ENCODE peak calls at places on chromosomes 6 and 20, in four cellular contexts. Y is WTC11, S is HepG2, V is K562. P is an unnamed sample.

GRCh38 chr20:57438552-57438951 is 47.4 kb downstream of the RBM38 start:
- DNase-seq in Y (no peak), S (no peak), V (no peak), P (no peak)

GRCh38 chr6:147689398-147689797 is 180.9 kb downstream of the SAMD5 start:
- DNase-seq in Y (no peak), V (no peak), S (no peak), P (no peak)

GRCh38 chr6:118128755-118129154 is 221.7 kb downstream of the SLC35F1 start:
- DNase-seq in Y (no peak), V (no peak), S (no peak), P (no peak)

GRCh38 chr6:44377971-44378370 is 9.5 kb upstream of the CDC5L start:
- DNase-seq in Y (no peak), V (no peak), S (peak; percentile 16), P (no peak)

GRCh38 chr6:137471951-137472350 is 22.2 kb downstream of the OLIG3 start:
- DNase-seq in V (no peak), Y (no peak), S (no peak), P (no peak)

GRCh38 chr6:11975353-11975977 is 36.6 kb upstream of the HIVEP1 start:
- DNase-seq in V (peak; percentile 63), Y (no peak), S (no peak), P (no peak)

GRCh38 chr6:49401063-49401462 is 62.0 kb downstream of the MMUT start:
- DNase-seq in V (no peak), S (no peak), Y (no peak), P (no peak)

GRCh38 chr6:48505621-48506020 is 394.6 kb upstream of the PTCHD4 start:
- DNase-seq in Y (no peak), V (no peak), S (no peak), P (no peak)

GRCh38 chr6:99607416-99608036 is 893 bp downstream of the PRDM13 start:
- DNase-seq in Y (no peak), S (no peak), V (no peak), P (no peak)

GRCh38 chr6:131471331-131471730 is 101.7 kb upstream of the ARG1 start:
- DNase-seq in Y (no peak), S (no peak), V (no peak), P (no peak)

GRCh38 chr6:147941143-147941542 is 401.5 kb upstream of the SASH1 start:
- DNase-seq in V (no peak), S (no peak), Y (peak; percentile 14), P (no peak)

GRCh38 chr20:22411568-22412450 is 172.6 kb downstream of the FOXA2 start:
- DNase-seq in S (peak; percentile 96), Y (no peak), V (peak; percentile 81), P (peak; percentile 99)

GRCh38 chr20:13299401-13299800 is 78.3 kb downstream of the ISM1 start:
- DNase-seq in S (no peak), V (peak; percentile 14), Y (no peak), P (no peak)

GRCh38 chr20:5078399-5078958 is 41.3 kb downstream of the PCNA start:
- DNase-seq in Y (no peak), V (peak; percentile 42), S (peak; percentile 60), P (peak; percentile 70)

GRCh38 chr20:47740225-47741184 is 44.8 kb downstream of the SULF2 start:
- DNase-seq in Y (peak; percentile 45), S (no peak), V (peak; percentile 24), P (peak; percentile 61)

GRCh38 chr6:13307508-13307995 is 20.8 kb downstream of the TBC1D7 start:
- DNase-seq in V (peak; percentile 38), Y (no peak), S (no peak), P (peak; percentile 45)

GRCh38 chr20:3930265-3931206 is 41.3 kb downstream of the PANK2 start:
- DNase-seq in V (peak; percentile 63), S (no peak), Y (no peak), P (no peak)

GRCh38 chr6:46719099-46719498 is 16.1 kb downstream of the PLA2G7 start:
- DNase-seq in S (no peak), Y (no peak), V (no peak), P (no peak)

GRCh38 chr20:6632187-6632586 is 135.3 kb upstream of the BMP2 start:
- DNase-seq in S (peak; percentile 25), Y (no peak), V (no peak), P (no peak)

GRCh38 chr6:155466546-155466945 is 10.9 kb upstream of the NOX3 start:
- DNase-seq in S (no peak), V (no peak), Y (no peak), P (no peak)

GRCh38 chr6:134115715-134116074 is 63.3 kb upstream of the SLC2A12 start:
- DNase-seq in S (no peak), Y (no peak), V (no peak), P (no peak)

GRCh38 chr6:146968041-146968760 is 236.0 kb upstream of the STXBP5 start:
- DNase-seq in S (no peak), V (no peak), Y (no peak), P (no peak)

GRCh38 chr20:9298906-9299305 is 215.5 kb upstream of the LAMP5 start:
- DNase-seq in Y (no peak), S (no peak), V (no peak), P (no peak)

GRCh38 chr20:32968833-32969241 is 35.4 kb downstream of the SUN5 start:
- DNase-seq in S (no peak), V (no peak), Y (peak; percentile 3), P (no peak)

GRCh38 chr20:51434556-51435256 is 107.8 kb downstream of the NFATC2 start:
- DNase-seq in S (no peak), V (no peak), Y (no peak), P (no peak)

GRCh38 chr20:64058536-64058935 is 4.5 kb upstream of the TCEA2 start:
- DNase-seq in V (no peak), S (no peak), Y (no peak), P (no peak)

GRCh38 chr6:101403566-101403965 is 10.1 kb downstream of the GRIK2 start:
- DNase-seq in S (no peak), V (no peak), Y (peak; percentile 63), P (no peak)

GRCh38 chr6:116144590-116144989 is 18.7 kb upstream of the COL10A1 start:
- DNase-seq in Y (no peak), S (peak; percentile 69), V (peak; percentile 27), P (no peak)

GRCh38 chr6:54847799-54848597 is 1.4 kb downstream of the FAM83B start:
- DNase-seq in S (no peak), Y (no peak), V (no peak), P (no peak)

GRCh38 chr6:6503186-6503585 is 85.3 kb upstream of the LY86 start:
- DNase-seq in V (no peak), S (no peak), Y (no peak), P (no peak)

DNA sequence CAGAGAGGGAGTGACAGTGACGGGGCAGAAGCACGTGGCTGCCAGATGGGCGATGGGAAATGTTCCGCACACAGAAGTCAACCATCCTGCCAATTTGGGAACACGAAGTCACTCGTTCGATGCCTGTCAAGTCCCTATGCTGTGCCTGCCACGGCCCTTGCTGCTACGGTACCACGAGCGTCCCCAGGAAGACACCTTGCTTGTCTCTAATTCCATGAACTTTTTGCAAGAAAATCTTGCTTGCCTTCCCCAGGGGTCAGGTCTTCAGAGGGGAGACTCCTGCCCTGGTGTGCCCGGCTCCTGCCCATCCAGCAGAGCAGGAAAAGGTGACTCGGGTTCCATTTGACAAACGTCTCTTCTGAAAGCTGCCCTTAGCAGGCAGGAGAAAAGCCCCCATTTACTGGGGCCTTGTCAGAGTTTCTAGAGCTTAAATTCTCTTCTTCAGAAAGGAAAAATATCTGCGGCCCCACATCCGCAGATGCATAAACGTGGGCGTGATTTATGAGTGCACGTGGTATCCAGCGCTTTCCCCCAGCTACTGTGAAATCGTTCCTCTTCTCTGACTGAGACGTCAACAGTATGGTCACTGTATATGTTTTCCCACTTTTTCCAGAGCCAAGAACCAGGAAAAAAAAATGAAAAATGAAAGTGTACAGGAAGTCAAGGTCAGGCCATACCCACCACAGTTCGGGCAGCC is 16.8 kb upstream of the STX16 start:
- DNase-seq in S (no peak), V (no peak), Y (no peak), P (no peak)
- TF ChIP-seq HMGXB4 in S (no peak), V (no peak), Y (no peak), P (no peak)

GRCh38 chr6:62367601-62368000 is 81.6 kb upstream of the KHDRBS2 start:
- DNase-seq in S (no peak), V (no peak), Y (no peak), P (no peak)
- TF ChIP-seq HMGXB4 in S (no peak), V (no peak), Y (no peak), P (no peak)

GRCh38 chr6:77131426-77131825 is 331.9 kb downstream of the HTR1B start:
- DNase-seq in S (no peak), V (no peak), Y (no peak), P (no peak)

GRCh38 chr6:77133031-77133430 is 330.3 kb downstream of the HTR1B start:
- DNase-seq in V (no peak), Y (no peak), S (no peak), P (no peak)

GRCh38 chr6:77136086-77136485 is 327.2 kb downstream of the HTR1B start:
- DNase-seq in Y (no peak), V (no peak), S (no peak), P (no peak)
- TF ChIP-seq HMGXB4 in Y (no peak), V (no peak), S (no peak), P (no peak)

GRCh38 chr20:50295762-50296449 is 105.3 kb downstream of the CEBPB start:
- DNase-seq in V (no peak), S (no peak), Y (no peak), P (no peak)
- TF ChIP-seq HMGXB4 in V (no peak), S (no peak), Y (no peak), P (no peak)

DNA sequence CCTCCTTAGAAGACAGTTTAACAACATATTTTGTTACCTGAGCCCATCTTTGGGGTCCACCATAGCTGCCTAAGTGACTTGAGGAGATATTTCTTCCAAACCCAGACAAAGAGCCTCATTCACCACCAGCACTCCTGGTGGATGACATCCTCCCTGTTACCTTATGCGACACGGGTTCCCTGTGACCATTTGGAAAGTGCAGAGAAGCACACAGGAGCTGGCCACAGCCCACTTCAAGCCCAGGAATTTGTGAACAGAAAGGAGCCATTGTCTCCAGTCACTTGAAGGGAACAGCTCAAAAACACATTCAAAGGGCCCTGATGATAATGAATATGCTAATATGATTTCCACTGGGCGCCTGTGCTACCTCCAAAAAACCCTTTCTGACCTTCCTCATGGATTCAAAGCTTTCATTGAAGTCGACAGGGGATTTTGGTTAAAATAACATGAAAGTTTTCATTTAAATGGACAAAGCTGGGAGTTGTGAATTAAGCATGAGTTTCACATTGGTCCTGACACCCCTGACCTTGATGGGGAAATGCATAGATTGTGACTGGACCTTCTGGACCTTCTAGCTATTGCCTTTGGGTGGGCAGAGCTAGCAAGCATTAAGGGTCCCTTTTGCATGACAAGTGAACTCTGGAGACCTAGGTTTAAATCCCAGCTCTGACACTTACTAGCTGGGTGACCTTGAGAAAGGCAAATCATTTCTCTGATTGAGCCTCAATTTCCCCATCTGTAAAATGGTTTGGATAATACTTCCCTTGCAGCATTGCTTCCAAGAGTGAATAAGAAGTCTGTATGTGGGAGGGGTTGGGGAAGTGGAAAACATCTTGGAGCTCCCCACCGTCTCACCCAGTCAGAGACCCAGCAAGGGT is 83.3 kb upstream of the SIRPA start:
- DNase-seq in V (no peak), S (peak; percentile 99), Y (no peak), P (peak; percentile 25)
- TF ChIP-seq HMGXB4 in V (no peak), S (no peak), Y (no peak), P (no peak)

GRCh38 chr6:120058410-120058809 is 708.8 kb upstream of the MAN1A1 start:
- DNase-seq in Y (no peak), V (no peak), S (no peak), P (no peak)

GRCh38 chr6:120055071-120055470 is 705.5 kb upstream of the MAN1A1 start:
- DNase-seq in S (no peak), V (no peak), Y (no peak), P (no peak)

GRCh38 chr6:120056085-120056484 is 706.5 kb upstream of the MAN1A1 start:
- DNase-seq in V (no peak), Y (peak; percentile 67), S (no peak), P (no peak)
- TF ChIP-seq HMGXB4 in V (no peak), Y (no peak), S (no peak), P (no peak)

GRCh38 chr20:41135187-41135887 is 2.0 kb upstream of the PLCG1 start:
- DNase-seq in S (peak; percentile 70), V (peak; percentile 68), Y (peak; percentile 73), P (peak; percentile 44)
- TF ChIP-seq HMGXB4 in S (peak; percentile 96), V (no peak), Y (no peak), P (no peak)